ENCODE peak calls at places on chromosomes 12 and 14, in five cellular contexts. One of them, this sample, is unnamed.

GRCh38 chr14:21965042-21965441 is 291.4 kb upstream of the OR4E1 start:
- DNase-seq in PC-9: no peak
- DNase-seq in A549: no peak
- DNase-seq in heart right ventricle: no peak
- DNase-seq in body of pancreas: no peak
- DNase-seq in this sample: no peak

GRCh38 chr12:110198386-110198785 is 74.2 kb downstream of the IFT81 start:
- DNase-seq in PC-9: no peak
- DNase-seq in A549: no peak
- DNase-seq in heart right ventricle: no peak
- DNase-seq in body of pancreas: no peak
- DNase-seq in this sample: no peak

GRCh38 chr14:71250791-71251190 is 343.5 kb downstream of the PCNX1 start:
- DNase-seq in PC-9: peak; percentile 18
- DNase-seq in A549: no peak
- DNase-seq in heart right ventricle: no peak
- DNase-seq in body of pancreas: no peak
- DNase-seq in this sample: no peak

GRCh38 chr14:51305761-51306160 is 65.7 kb downstream of the TMX1 start:
- DNase-seq in PC-9: no peak
- DNase-seq in A549: no peak
- DNase-seq in heart right ventricle: no peak
- DNase-seq in body of pancreas: no peak
- DNase-seq in this sample: no peak

GRCh38 chr14:105144666-105145380 is 23.8 kb downstream of the JAG2 start:
- DNase-seq in PC-9: no peak
- DNase-seq in A549: no peak
- DNase-seq in heart right ventricle: no peak
- DNase-seq in body of pancreas: no peak
- DNase-seq in this sample: no peak

GRCh38 chr12:26153421-26154154 is 28.8 kb upstream of the BHLHE41 start:
- DNase-seq in PC-9: peak; percentile 97
- DNase-seq in A549: peak; percentile 79
- DNase-seq in heart right ventricle: peak; percentile 37
- DNase-seq in body of pancreas: peak; percentile 59
- DNase-seq in this sample: no peak

GRCh38 chr14:28671425-28671824 is 95.2 kb upstream of the FOXG1 start:
- DNase-seq in PC-9: peak; percentile 37
- DNase-seq in A549: no peak
- DNase-seq in heart right ventricle: no peak
- DNase-seq in body of pancreas: no peak
- DNase-seq in this sample: no peak

GRCh38 chr12:62689042-62689839 is 222.6 kb downstream of the MON2 start:
- DNase-seq in PC-9: no peak
- DNase-seq in A549: no peak
- DNase-seq in heart right ventricle: no peak
- DNase-seq in body of pancreas: no peak
- DNase-seq in this sample: no peak

GRCh38 chr14:64711039-64711438 is 6.8 kb downstream of the PLEKHG3 start:
- DNase-seq in PC-9: no peak
- DNase-seq in A549: no peak
- DNase-seq in heart right ventricle: no peak
- DNase-seq in body of pancreas: no peak
- DNase-seq in this sample: no peak

GRCh38 chr12:40691913-40692616 is at the start of gene CNTN1:
- DNase-seq in PC-9: no peak
- DNase-seq in A549: peak; percentile 93
- DNase-seq in heart right ventricle: no peak
- DNase-seq in body of pancreas: peak; percentile 53
- DNase-seq in this sample: peak; percentile 46

GRCh38 chr12:123602651-123603195 is 824 bp downstream of the DDX55 start:
- DNase-seq in PC-9: no peak
- DNase-seq in A549: no peak
- DNase-seq in heart right ventricle: no peak
- DNase-seq in body of pancreas: no peak
- DNase-seq in this sample: no peak

GRCh38 chr12:51346581-51346980 is at the start of gene CELA1:
- DNase-seq in PC-9: no peak
- DNase-seq in A549: no peak
- DNase-seq in heart right ventricle: no peak
- DNase-seq in body of pancreas: no peak
- DNase-seq in this sample: no peak

GRCh38 chr12:27500546-27500945 is 23.5 kb upstream of the PPFIBP1 start:
- DNase-seq in PC-9: no peak
- DNase-seq in A549: no peak
- DNase-seq in heart right ventricle: no peak
- DNase-seq in body of pancreas: no peak
- DNase-seq in this sample: no peak

GRCh38 chr12:123006977-123007376 is 26.5 kb downstream of the ARL6IP4 start:
- DNase-seq in PC-9: no peak
- DNase-seq in A549: no peak
- DNase-seq in heart right ventricle: no peak
- DNase-seq in body of pancreas: no peak
- DNase-seq in this sample: no peak

GRCh38 chr12:93287152-93287551 is 90.6 kb upstream of the NUDT4 start:
- DNase-seq in PC-9: peak; percentile 57
- DNase-seq in A549: peak; percentile 34
- DNase-seq in heart right ventricle: no peak
- DNase-seq in body of pancreas: no peak
- DNase-seq in this sample: no peak

GRCh38 chr14:73251516-73252215 is 14.4 kb downstream of the PAPLN start:
- DNase-seq in PC-9: peak; percentile 45
- DNase-seq in A549: no peak
- DNase-seq in heart right ventricle: no peak
- DNase-seq in body of pancreas: no peak
- DNase-seq in this sample: no peak

GRCh38 chr12:118436002-118436724 is 59.8 kb downstream of the SUDS3 start:
- DNase-seq in PC-9: no peak
- DNase-seq in A549: peak; percentile 27
- DNase-seq in heart right ventricle: peak; percentile 10
- DNase-seq in body of pancreas: peak; percentile 13
- DNase-seq in this sample: no peak

GRCh38 chr12:64701283-64701682 is 57.9 kb downstream of the GNS start:
- DNase-seq in PC-9: no peak
- DNase-seq in A549: no peak
- DNase-seq in heart right ventricle: no peak
- DNase-seq in body of pancreas: no peak
- DNase-seq in this sample: no peak

GRCh38 chr14:96268426-96269358 is 12.7 kb downstream of the BDKRB1 start:
- DNase-seq in PC-9: peak; percentile 80
- DNase-seq in A549: peak; percentile 78
- DNase-seq in heart right ventricle: no peak
- DNase-seq in body of pancreas: peak; percentile 74
- DNase-seq in this sample: peak; percentile 11

GRCh38 chr12:2348477-2348852 is 295.7 kb downstream of the CACNA1C start:
- DNase-seq in PC-9: no peak
- DNase-seq in A549: no peak
- DNase-seq in heart right ventricle: no peak
- DNase-seq in body of pancreas: no peak
- DNase-seq in this sample: no peak
- H3K27ac ChIP-seq in PC-9: no peak overlapping the region
- H3K27ac ChIP-seq in A549: no peak overlapping the region
- H3K27ac ChIP-seq in heart right ventricle: peak overlapping the region; percentile 46
- H3K27ac ChIP-seq in body of pancreas: no peak overlapping the region
- H3K27ac ChIP-seq in this sample: no peak overlapping the region

GRCh38 chr12:57093412-57094193 is 4.7 kb downstream of the NAB2 start:
- DNase-seq in PC-9: no peak
- DNase-seq in A549: peak; percentile 59
- DNase-seq in heart right ventricle: peak; percentile 86
- DNase-seq in body of pancreas: peak; percentile 65
- DNase-seq in this sample: peak; percentile 67
- H3K4me1 ChIP-seq in PC-9: no peaks in the 10 kb centered on the region
- H3K4me1 ChIP-seq in A549: peaks cover 11% of the 10 kb centered on the region
- H3K4me1 ChIP-seq in heart right ventricle: peaks cover 19% of the 10 kb centered on the region
- H3K4me1 ChIP-seq in body of pancreas: peaks cover 26% of the 10 kb centered on the region
- H3K4me1 ChIP-seq in this sample: peaks cover 34% of the 10 kb centered on the region

DNA sequence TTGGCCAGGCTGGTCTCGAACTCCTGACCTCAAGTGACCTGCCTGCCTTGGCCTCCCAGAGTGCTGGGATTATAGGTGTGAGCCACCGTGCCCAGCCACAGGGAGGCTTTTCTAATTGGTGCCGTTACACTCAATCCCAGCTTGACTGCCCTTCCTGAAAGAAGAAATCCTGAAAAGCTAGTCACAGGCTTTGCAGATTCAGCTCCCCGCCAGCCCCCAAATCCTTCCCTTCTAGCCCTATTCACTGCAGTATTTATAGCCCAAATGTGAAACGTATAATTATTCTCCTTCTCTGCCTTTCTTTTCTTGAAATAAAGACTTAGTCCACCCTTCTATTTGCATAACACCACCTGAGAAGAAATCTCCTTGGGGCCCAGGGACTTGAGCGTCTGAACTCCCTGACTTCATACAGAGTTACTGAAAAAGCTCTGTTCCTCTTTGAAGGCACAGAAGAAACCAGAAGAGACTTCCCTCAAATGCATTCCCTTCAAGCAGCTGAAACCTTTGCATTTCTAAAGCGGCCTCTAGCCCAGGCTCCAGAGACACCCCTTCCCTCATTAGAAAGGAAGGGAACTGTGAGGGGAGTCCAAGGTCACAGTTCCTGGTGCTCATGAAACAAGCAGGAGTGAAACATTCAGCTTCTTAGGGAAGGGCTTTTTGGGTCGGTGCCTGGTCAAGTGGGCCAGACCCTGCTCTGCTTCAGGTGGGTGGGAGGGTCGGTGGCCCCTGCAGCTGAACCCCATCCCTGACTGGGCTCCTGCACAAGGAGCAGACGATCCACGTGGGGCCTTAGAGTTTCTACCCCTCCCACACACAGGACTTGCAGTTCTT is 42.3 kb upstream of the BATF start:
- DNase-seq in PC-9: no peak
- DNase-seq in A549: no peak
- DNase-seq in heart right ventricle: no peak
- DNase-seq in body of pancreas: no peak
- DNase-seq in this sample: no peak
- H3K4me3 ChIP-seq in PC-9: no peak overlapping the region
- H3K4me3 ChIP-seq in A549: no peak overlapping the region
- H3K4me3 ChIP-seq in heart right ventricle: no peak overlapping the region
- H3K4me3 ChIP-seq in body of pancreas: no peak overlapping the region
- H3K4me3 ChIP-seq in this sample: no peak overlapping the region

GRCh38 chr12:47033081-47033480 is 46.3 kb upstream of the PCED1B start:
- DNase-seq in PC-9: no peak
- DNase-seq in A549: peak; percentile 77
- DNase-seq in heart right ventricle: no peak
- DNase-seq in body of pancreas: peak; percentile 59
- DNase-seq in this sample: peak; percentile 41
- H3K27ac ChIP-seq in PC-9: peak overlapping the region; percentile 90
- H3K27ac ChIP-seq in A549: peak overlapping the region; percentile 88
- H3K27ac ChIP-seq in heart right ventricle: no peak overlapping the region
- H3K27ac ChIP-seq in body of pancreas: no peak overlapping the region
- H3K27ac ChIP-seq in this sample: no peak overlapping the region